ENCODE peak calls at places on chromosomes 11 and 22, in eight cellular contexts. H, E, Q, G, N, D, V and C are unnamed samples.

GRCh38 chr11:3905080-3905953 is 49.9 kb downstream of the STIM1 start:
- DNase-seq in V (peak), H (peak), E (peak), D (no peak), N (no peak), Q (no peak), G (peak), C (peak)

GRCh38 chr11:121770933-121771332 is 318.2 kb upstream of the SORL1-AS1 start:
- DNase-seq in H (no peak), D (no peak), G (no peak), Q (no peak), N (no peak), V (no peak), E (no peak), C (no peak)

GRCh38 chr11:7572001-7572712 is 58.4 kb downstream of the PPFIBP2 start:
- DNase-seq in Q (no peak), H (no peak), G (no peak), N (no peak), E (no peak), D (no peak), V (no peak), C (no peak)

GRCh38 chr22:38125731-38126344 is 15.4 kb upstream of the BAIAP2L2 start:
- DNase-seq in H (no peak), Q (no peak), G (no peak), N (no peak), E (no peak), V (no peak), D (no peak), C (no peak)

GRCh38 chr11:123235117-123235686 is 40.2 kb upstream of the CLMP start:
- DNase-seq in V (peak), H (peak), E (peak), G (peak), D (peak), N (peak), Q (peak), C (no peak)

GRCh38 chr11:9276571-9276970 is 11.4 kb upstream of the DENND5A start:
- DNase-seq in N (no peak), E (no peak), V (no peak), D (no peak), G (no peak), Q (no peak), H (no peak), C (no peak)

GRCh38 chr11:34427171-34427805 is 11.4 kb upstream of the CAT start:
- DNase-seq in D (no peak), G (peak), V (no peak), Q (no peak), H (no peak), N (no peak), E (no peak), C (no peak)

GRCh38 chr11:110429614-110430266 is at the start of gene FDX1:
- DNase-seq in G (peak), E (peak), D (peak), Q (peak), V (peak), N (peak), H (peak), C (peak)

GRCh38 chr11:3058753-3059664 is 1.8 kb upstream of the CARS1 start:
- DNase-seq in H (no peak), G (peak), Q (no peak), D (no peak), N (no peak), V (no peak), E (no peak), C (no peak)

GRCh38 chr11:403761-404431 is 9.9 kb downstream of the PKP3 start:
- DNase-seq in G (no peak), Q (no peak), V (no peak), H (no peak), E (no peak), D (no peak), N (no peak), C (no peak)

GRCh38 chr11:119369035-119369925 is 12.2 kb downstream of the USP2 start:
- DNase-seq in G (no peak), D (no peak), H (no peak), N (no peak), E (no peak), Q (no peak), V (peak), C (peak)

GRCh38 chr11:130785376-130786110 is 130.7 kb downstream of the SNX19 start:
- DNase-seq in N (no peak), D (no peak), H (no peak), V (no peak), Q (no peak), E (no peak), G (peak), C (no peak)

GRCh38 chr11:128476729-128477128 is 110.6 kb downstream of the ETS1 start:
- DNase-seq in G (peak), D (no peak), E (no peak), N (no peak), H (peak), Q (no peak), V (peak), C (no peak)

GRCh38 chr11:26247340-26247739 is 84.6 kb upstream of the ANO3 start:
- DNase-seq in N (no peak), G (peak), V (no peak), E (no peak), H (no peak), Q (no peak), D (no peak), C (no peak)

GRCh38 chr11:118882489-118882888 is 1.2 kb upstream of the CXCR5 start:
- DNase-seq in V (no peak), N (no peak), G (no peak), H (no peak), E (no peak), Q (no peak), D (no peak), C (no peak)

GRCh38 chr11:46541593-46542371 is 52.0 kb downstream of the AMBRA1 start:
- DNase-seq in Q (no peak), V (peak), N (no peak), D (peak), E (no peak), G (no peak), H (no peak), C (peak)

GRCh38 chr22:50282361-50283144 is 12.4 kb upstream of the MAPK11 start:
- DNase-seq in H (no peak), N (no peak), E (no peak), Q (no peak), G (peak), D (no peak), V (no peak), C (no peak)

GRCh38 chr22:40046126-40046525 is 51.4 kb downstream of the FAM83F start:
- DNase-seq in N (no peak), G (no peak), V (no peak), Q (no peak), H (no peak), D (no peak), E (no peak), C (no peak)

GRCh38 chr22:42969348-42969975 is 45.5 kb downstream of the PACSIN2 start:
- DNase-seq in E (no peak), D (no peak), G (peak), Q (no peak), V (no peak), H (no peak), N (no peak), C (no peak)

GRCh38 chr11:74090701-74091100 is 80.1 kb downstream of the C2CD3 start:
- DNase-seq in N (no peak), E (no peak), V (no peak), H (no peak), G (peak), Q (no peak), D (no peak), C (peak)

GRCh38 chr11:75303544-75304224 is 47.8 kb downstream of the ARRB1 start:
- DNase-seq in G (no peak), H (no peak), N (no peak), Q (no peak), E (no peak), D (peak), V (no peak), C (no peak)

GRCh38 chr22:27534720-27535125 is 266.8 kb downstream of the MN1 start:
- DNase-seq in H (no peak), Q (no peak), V (no peak), G (peak), N (no peak), E (no peak), D (no peak), C (no peak)

GRCh38 chr11:2516276-2517015 is 71.6 kb downstream of the KCNQ1 start:
- DNase-seq in Q (peak), D (peak), V (no peak), H (no peak), G (no peak), E (no peak), N (no peak), C (peak)

GRCh38 chr11:2311456-2312201 is 9.8 kb downstream of the TSPAN32 start:
- DNase-seq in V (no peak), H (no peak), G (no peak), Q (peak), N (no peak), E (no peak), D (peak), C (no peak)

GRCh38 chr11:93783362-93783761 is 720 bp upstream of the MED17 start:
- DNase-seq in H (no peak), Q (no peak), E (no peak), N (no peak), V (no peak), D (no peak), G (no peak), C (no peak)

GRCh38 chr11:13120691-13121090 is 111.6 kb downstream of the RASSF10 start:
- DNase-seq in Q (no peak), G (peak), D (no peak), N (no peak), V (no peak), E (no peak), H (no peak), C (no peak)

GRCh38 chr11:126188332-126189108 is 22.9 kb downstream of the RPUSD4 start:
- DNase-seq in E (no peak), N (no peak), V (no peak), Q (peak), H (no peak), G (no peak), D (peak), C (no peak)

GRCh38 chr11:126185200-126186030 is 26.0 kb downstream of the RPUSD4 start:
- DNase-seq in D (peak), G (no peak), V (no peak), N (no peak), H (no peak), Q (peak), E (no peak), C (no peak)

GRCh38 chr11:126189109-126189929 is 22.1 kb downstream of the RPUSD4 start:
- DNase-seq in D (peak), G (no peak), Q (peak), V (peak), N (no peak), H (no peak), E (no peak), C (no peak)

GRCh38 chr11:126186031-126186698 is 25.3 kb downstream of the RPUSD4 start:
- DNase-seq in G (no peak), E (peak), D (peak), V (no peak), N (no peak), H (no peak), Q (peak), C (peak)

GRCh38 chr11:126186708-126187481 is 24.6 kb downstream of the RPUSD4 start:
- DNase-seq in V (no peak), G (no peak), N (no peak), D (peak), H (no peak), Q (peak), E (no peak), C (no peak)
- TF ChIP-seq CTCF in V (no peak), G (peak), N (no peak), D (no peak), H (no peak), Q (no peak), E (no peak), C (no peak)

GRCh38 chr22:45102896-45103420 is 60.8 kb upstream of the NUP50 start:
- DNase-seq in E (no peak), V (no peak), D (no peak), Q (no peak), H (no peak), N (no peak), G (no peak), C (no peak)

GRCh38 chr22:45105281-45105700 is 58.4 kb upstream of the NUP50 start:
- DNase-seq in N (no peak), E (no peak), V (peak), H (no peak), D (no peak), Q (no peak), G (peak), C (no peak)

GRCh38 chr22:45104313-45104712 is 59.4 kb upstream of the NUP50 start:
- DNase-seq in Q (no peak), N (no peak), V (no peak), E (no peak), G (no peak), H (no peak), D (no peak), C (no peak)

GRCh38 chr22:45101828-45102227 is 61.9 kb upstream of the NUP50 start:
- DNase-seq in H (no peak), G (peak), E (peak), N (peak), D (peak), V (peak), Q (peak), C (no peak)

DNA sequence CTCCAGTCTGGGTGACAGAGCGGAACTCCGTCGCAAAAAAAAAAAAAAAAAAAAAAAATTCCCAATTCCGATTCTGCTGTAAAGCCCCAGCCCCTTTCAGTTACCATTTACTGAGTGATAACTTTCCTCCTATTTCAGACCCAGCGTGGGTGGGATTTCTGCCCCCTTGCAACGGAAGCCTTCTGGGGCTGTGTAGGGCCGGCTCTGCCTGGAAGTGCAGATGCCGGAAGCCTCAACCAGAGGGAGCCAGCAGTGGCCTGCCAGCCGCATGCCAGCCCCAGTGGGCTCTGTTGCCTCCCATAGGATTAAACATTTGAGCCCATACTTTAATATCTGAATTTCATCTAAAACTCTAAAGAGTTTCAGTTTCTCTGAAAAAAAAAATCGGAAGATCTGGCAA is 60.0 kb upstream of the NUP50 start:
- DNase-seq in H (no peak), N (no peak), E (no peak), G (no peak), D (no peak), V (no peak), Q (no peak), C (no peak)
- TF ChIP-seq CTCF in H (no peak), N (no peak), E (no peak), G (no peak), D (no peak), V (no peak), Q (no peak), C (no peak)

GRCh38 chr11:116170526-116171120 is 602.2 kb downstream of the BUD13 start:
- DNase-seq in E (no peak), N (peak), G (no peak), Q (peak), D (no peak), H (no peak), V (peak), C (no peak)
- TF ChIP-seq CTCF in E (no peak), N (no peak), G (no peak), Q (no peak), D (no peak), H (no peak), V (no peak), C (no peak)

DNA sequence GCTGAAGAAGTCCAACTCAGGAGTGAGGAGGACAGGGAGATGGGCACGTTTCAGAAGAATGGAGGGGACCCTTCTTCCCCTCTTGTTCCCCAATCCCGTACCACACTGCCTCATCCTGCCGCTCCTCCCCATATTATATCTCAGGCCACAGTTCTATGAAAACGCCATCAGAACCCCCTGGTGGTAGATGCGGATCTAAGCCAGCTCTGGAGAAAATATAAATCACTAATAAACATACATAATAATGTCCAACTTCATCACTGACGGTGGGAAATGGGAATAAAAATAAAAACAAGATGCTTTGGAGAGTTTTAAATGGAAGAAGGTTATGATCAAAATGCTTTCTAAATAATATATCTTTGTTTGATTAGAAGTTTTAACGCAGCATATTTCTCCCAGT is 400.3 kb downstream of the CADM1 start:
- DNase-seq in Q (no peak), N (no peak), E (no peak), V (no peak), D (no peak), G (no peak), H (no peak), C (no peak)
- TF ChIP-seq CTCF in Q (no peak), N (no peak), E (no peak), V (no peak), D (no peak), G (no peak), H (no peak), C (no peak)

GRCh38 chr11:100576044-100577021 is 110.8 kb upstream of the ARHGAP42 start:
- DNase-seq in V (peak), N (peak), E (peak), H (no peak), D (no peak), G (peak), Q (no peak), C (peak)
- TF ChIP-seq CTCF in V (no peak), N (peak), E (peak), H (no peak), D (peak), G (peak), Q (no peak), C (peak)

GRCh38 chr11:72985645-72986044 is 156.5 kb downstream of the FCHSD2 start:
- DNase-seq in D (no peak), G (no peak), E (no peak), Q (no peak), N (no peak), V (no peak), H (no peak), C (no peak)
- TF ChIP-seq CTCF in D (no peak), G (no peak), E (no peak), Q (no peak), N (no peak), V (no peak), H (no peak), C (no peak)

DNA sequence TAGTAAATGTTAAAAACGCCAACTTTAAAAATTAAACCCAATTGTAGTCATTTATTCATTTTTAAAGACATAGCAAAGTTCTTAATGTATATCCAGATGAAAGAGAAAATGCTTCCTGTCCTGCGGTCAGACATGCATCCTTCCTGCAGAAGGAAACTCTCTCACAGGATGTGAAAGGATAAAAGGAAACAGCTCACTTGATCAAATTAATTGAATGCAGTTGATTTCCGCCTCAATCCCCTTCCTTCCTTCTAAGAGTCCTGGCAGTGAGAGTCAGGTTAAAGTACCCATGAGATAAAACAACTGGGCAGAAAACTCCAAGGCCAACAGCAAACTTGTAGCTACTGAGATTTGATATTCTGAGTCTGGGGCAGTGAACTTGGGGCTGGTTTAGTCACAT is 38.5 kb downstream of the CWC15 start:
- DNase-seq in Q (no peak), V (no peak), E (no peak), D (no peak), G (no peak), H (no peak), N (no peak), C (no peak)
- TF ChIP-seq CTCF in Q (no peak), V (no peak), E (no peak), D (no peak), G (no peak), H (no peak), N (no peak), C (no peak)